ENCODE peak calls at places on chromosomes 6 and 20, in eight cellular contexts. Z, E, C, V, F, X, R and U are unnamed samples.
A peak's percentile ranks its signal among the peaks of the same experiment; 100 is the strongest.

GRCh38 chr20:10863337-10864060 is 189.7 kb upstream of the JAG1 start:
- DNase-seq in F (no peak), E (no peak), C (no peak), R (peak; percentile 57), X (peak; percentile 83), V (peak; percentile 65), Z (no peak), U (no peak)

GRCh38 chr6:158849899-158850806 is 31.0 kb upstream of the EZR start:
- DNase-seq in R (peak; percentile 97), C (peak; percentile 53), E (no peak), X (peak; percentile 90), Z (no peak), F (no peak), V (peak; percentile 79), U (no peak)

GRCh38 chr6:55918639-55919038 is 43.2 kb upstream of the BMP5 start:
- DNase-seq in X (no peak), F (no peak), C (no peak), Z (no peak), E (no peak), R (no peak), V (no peak), U (no peak)

GRCh38 chr6:111260570-111261298 is 173.4 kb downstream of the SLC16A10 start:
- DNase-seq in F (no peak), X (no peak), V (no peak), Z (no peak), C (no peak), R (no peak), E (no peak), U (no peak)

GRCh38 chr6:41371992-41372525 is 36.7 kb downstream of the NCR2 start:
- DNase-seq in V (no peak), X (no peak), C (no peak), R (no peak), F (peak; percentile 80), E (peak; percentile 25), Z (peak; percentile 71), U (no peak)

GRCh38 chr6:12060780-12061619 is 48.9 kb downstream of the HIVEP1 start:
- DNase-seq in C (peak; percentile 46), X (peak; percentile 72), E (peak; percentile 46), V (no peak), R (peak; percentile 74), Z (peak; percentile 71), F (peak; percentile 86), U (no peak)

GRCh38 chr6:157716553-157716952 is 106.5 kb upstream of the SNX9 start:
- DNase-seq in C (no peak), Z (no peak), E (no peak), R (no peak), V (no peak), F (no peak), X (no peak), U (no peak)

GRCh38 chr20:59147197-59147596 is 16.4 kb upstream of the ZNF831 start:
- DNase-seq in V (no peak), C (no peak), X (no peak), R (no peak), E (no peak), Z (no peak), F (no peak), U (no peak)

GRCh38 chr6:209432-210103 is 82.7 kb upstream of the DUSP22 start:
- DNase-seq in X (no peak), R (no peak), Z (no peak), F (no peak), V (no peak), E (no peak), C (peak; percentile 25), U (no peak)

GRCh38 chr20:58438970-58439808 is 50.2 kb downstream of the VAPB start:
- DNase-seq in Z (no peak), C (no peak), F (no peak), E (no peak), X (no peak), V (no peak), R (no peak), U (no peak)

GRCh38 chr6:7267521-7268091 is 45.4 kb downstream of the SSR1 start:
- DNase-seq in F (no peak), E (no peak), X (peak; percentile 90), C (no peak), V (peak; percentile 90), R (peak; percentile 61), Z (peak; percentile 22), U (peak; percentile 84)

GRCh38 chr6:125940691-125941090 is 15.9 kb upstream of the HINT3 start:
- DNase-seq in R (no peak), Z (no peak), V (no peak), F (no peak), C (no peak), E (no peak), X (no peak), U (no peak)

GRCh38 chr20:38692436-38693411 is 31.6 kb upstream of the SLC32A1 start:
- DNase-seq in C (no peak), R (peak; percentile 57), Z (peak; percentile 66), X (peak; percentile 59), F (no peak), E (peak; percentile 82), V (peak; percentile 52), U (no peak)

GRCh38 chr20:56781108-56781739 is 152.1 kb downstream of the TFAP2C start:
- DNase-seq in C (no peak), F (no peak), E (no peak), V (no peak), X (no peak), Z (no peak), R (peak; percentile 80), U (peak; percentile 65)

GRCh38 chr20:59662161-59662560 is 57.8 kb downstream of the PHACTR3 start:
- DNase-seq in E (no peak), F (no peak), Z (no peak), V (no peak), X (no peak), R (no peak), C (no peak), U (no peak)

GRCh38 chr6:444653-445275 is 53.2 kb downstream of the IRF4 start:
- DNase-seq in F (no peak), C (peak; percentile 31), X (no peak), Z (no peak), E (no peak), V (no peak), R (no peak), U (no peak)

GRCh38 chr20:58542411-58543095 is 27.4 kb upstream of the APCDD1L start:
- DNase-seq in C (no peak), E (no peak), Z (no peak), R (no peak), F (no peak), V (no peak), X (no peak), U (no peak)

GRCh38 chr20:17938889-17939619 is 29.5 kb downstream of the SNX5 start:
- DNase-seq in Z (peak; percentile 81), F (no peak), V (peak; percentile 52), R (peak; percentile 58), E (peak; percentile 75), C (peak; percentile 20), X (peak; percentile 34), U (no peak)

GRCh38 chr20:63696628-63697356 is at the start of gene TNFRSF6B:
- DNase-seq in Z (peak; percentile 71), R (no peak), V (no peak), C (no peak), F (peak; percentile 81), E (peak; percentile 27), X (no peak), U (no peak)

GRCh38 chr6:38307730-38308129 is 332.0 kb downstream of the BTBD9 start:
- DNase-seq in E (no peak), F (no peak), X (no peak), Z (no peak), C (no peak), V (no peak), R (no peak), U (no peak)

GRCh38 chr20:3839328-3839727 is 7.3 kb upstream of the MAVS start:
- DNase-seq in V (no peak), C (no peak), X (no peak), E (peak; percentile 38), Z (no peak), F (peak; percentile 27), R (no peak), U (no peak)

GRCh38 chr6:168309183-168309582 is 10.4 kb downstream of the DACT2 start:
- DNase-seq in C (no peak), Z (no peak), F (peak; percentile 65), V (no peak), E (no peak), R (no peak), X (no peak), U (no peak)

GRCh38 chr20:41476013-41476441 is 109.4 kb upstream of the EMILIN3 start:
- DNase-seq in R (peak; percentile 42), X (no peak), C (no peak), F (no peak), V (peak; percentile 38), E (no peak), Z (no peak), U (no peak)

GRCh38 chr20:45404438-45404837 is 3.7 kb upstream of the DBNDD2 start:
- DNase-seq in Z (no peak), R (no peak), V (no peak), C (no peak), X (no peak), F (no peak), E (no peak), U (no peak)

GRCh38 chr6:11202513-11203305 is 29.8 kb downstream of the NEDD9 start:
- DNase-seq in V (no peak), R (no peak), F (no peak), Z (no peak), C (no peak), X (no peak), E (peak; percentile 26), U (no peak)

GRCh38 chr6:102488729-102489128 is 1095.2 kb downstream of the GRIK2 start:
- DNase-seq in V (no peak), C (no peak), X (no peak), F (no peak), Z (no peak), E (no peak), R (no peak), U (no peak)

GRCh38 chr6:55819811-55820210 is 55.6 kb downstream of the BMP5 start:
- DNase-seq in C (no peak), Z (no peak), F (no peak), V (peak; percentile 22), X (no peak), E (no peak), R (no peak), U (no peak)

GRCh38 chr6:11848852-11849731 is 70.5 kb upstream of the ADTRP start:
- DNase-seq in Z (no peak), E (no peak), V (no peak), R (no peak), X (no peak), C (no peak), F (no peak), U (no peak)

GRCh38 chr6:41723936-41724637 is 11.3 kb downstream of the TFEB start:
- DNase-seq in F (peak; percentile 51), R (no peak), C (no peak), V (no peak), X (no peak), Z (peak; percentile 43), E (no peak), U (no peak)

GRCh38 chr6:126341126-126341525 is 1.2 kb downstream of the CENPW start:
- DNase-seq in C (no peak), E (no peak), X (no peak), F (no peak), V (no peak), Z (no peak), R (no peak), U (no peak)